ENCODE peak calls at places on chromosomes 7 and 10, in seven cellular contexts. O, P, V, K, N, T and J are unnamed samples.

GRCh38 chr10:132959296-132959961 is 17.1 kb upstream of the CFAP46 start:
- DNase-seq in O (no peak), P (no peak), V (no peak), K (no peak), N (no peak), T (no peak), J (no peak)

GRCh38 chr7:37445064-37445723 is 3.5 kb downstream of the ELMO1 start:
- DNase-seq in O (no peak), P (no peak), V (no peak), K (no peak), N (no peak), T (no peak), J (no peak)

GRCh38 chr10:114499120-114499519 is 94.8 kb upstream of the AFAP1L2 start:
- DNase-seq in O (no peak), P (no peak), V (no peak), K (no peak), N (no peak), T (no peak), J (no peak)

GRCh38 chr10:6035926-6036575 is 26.1 kb downstream of the IL2RA start:
- DNase-seq in O (no peak), P (no peak), V (no peak), K (no peak), N (no peak), T (no peak), J (no peak)

GRCh38 chr7:44633254-44634186 is 27.1 kb downstream of the OGDH start:
- DNase-seq in O (no peak), P (peak; percentile 80), V (no peak), K (peak; percentile 52), N (peak; percentile 97), T (peak; percentile 52), J (peak; percentile 52)

GRCh38 chr7:156438011-156438410 is 202.6 kb upstream of the RNF32 start:
- DNase-seq in O (no peak), P (no peak), V (no peak), K (no peak), N (no peak), T (no peak), J (no peak)

GRCh38 chr10:17216217-17216900 is 11.7 kb upstream of the VIM start:
- DNase-seq in O (no peak), P (peak; percentile 58), V (no peak), K (no peak), N (peak; percentile 98), T (no peak), J (no peak)

GRCh38 chr10:6738464-6738824 is 158.4 kb upstream of the PRKCQ start:
- DNase-seq in O (no peak), P (no peak), V (no peak), K (no peak), N (peak; percentile 33), T (no peak), J (no peak)

GRCh38 chr7:100965723-100966541 is 3.4 kb upstream of the MUC12 start:
- DNase-seq in O (no peak), P (no peak), V (peak; percentile 62), K (peak; percentile 91), N (no peak), T (peak; percentile 68), J (peak; percentile 89)

GRCh38 chr10:48249004-48249762 is 25.3 kb downstream of the FRMPD2 start:
- DNase-seq in O (no peak), P (no peak), V (no peak), K (no peak), N (no peak), T (no peak), J (no peak)

GRCh38 chr7:140635345-140635744 is 5.3 kb downstream of the DENND2A start:
- DNase-seq in O (no peak), P (no peak), V (no peak), K (no peak), N (no peak), T (peak; percentile 33), J (no peak)

GRCh38 chr10:51768886-51769285 is 69.5 kb upstream of the CSTF2T start:
- DNase-seq in O (no peak), P (no peak), V (no peak), K (no peak), N (no peak), T (no peak), J (no peak)

GRCh38 chr7:35875292-35875691 is 74.4 kb downstream of the SEPTIN7 start:
- DNase-seq in O (no peak), P (no peak), V (no peak), K (no peak), N (peak; percentile 54), T (no peak), J (no peak)

GRCh38 chr7:111025013-111025412 is 65.9 kb upstream of the LRRN3 start:
- DNase-seq in O (no peak), P (no peak), V (peak; percentile 9), K (no peak), N (no peak), T (no peak), J (no peak)

GRCh38 chr10:102633282-102633681 is 11.0 kb upstream of the TRIM8 start:
- DNase-seq in O (peak; percentile 34), P (no peak), V (no peak), K (no peak), N (peak; percentile 81), T (no peak), J (peak; percentile 24)

GRCh38 chr10:107230854-107231253 is 66.3 kb upstream of the SORCS1 start:
- DNase-seq in O (no peak), P (no peak), V (no peak), K (no peak), N (no peak), T (no peak), J (no peak)

GRCh38 chr7:40673285-40673684 is 538.5 kb downstream of the SUGCT start:
- DNase-seq in O (no peak), P (no peak), V (no peak), K (no peak), N (peak; percentile 93), T (no peak), J (no peak)

GRCh38 chr10:73967022-73967429 is 30.9 kb upstream of the VCL start:
- DNase-seq in O (no peak), P (no peak), V (no peak), K (no peak), N (no peak), T (no peak), J (no peak)

GRCh38 chr7:98211676-98212531 is 665 bp downstream of the BHLHA15 start:
- DNase-seq in O (no peak), P (no peak), V (no peak), K (peak; percentile 18), N (no peak), T (no peak), J (peak; percentile 54)

GRCh38 chr10:87550741-87551140 is 46.0 kb downstream of the MINPP1 start:
- DNase-seq in O (no peak), P (no peak), V (no peak), K (no peak), N (no peak), T (no peak), J (no peak)

GRCh38 chr10:72665925-72666324 is 26.0 kb upstream of the MCU start:
- DNase-seq in O (no peak), P (no peak), V (no peak), K (no peak), N (peak; percentile 51), T (no peak), J (no peak)

GRCh38 chr7:7054252-7054830 is 128.0 kb upstream of the C1GALT1 start:
- DNase-seq in O (no peak), P (no peak), V (no peak), K (no peak), N (no peak), T (no peak), J (no peak)

GRCh38 chr10:110725809-110726641 is 81.9 kb downstream of the RBM20 start:
- DNase-seq in O (no peak), P (no peak), V (no peak), K (no peak), N (peak; percentile 37), T (peak; percentile 34), J (no peak)

GRCh38 chr7:24705481-24705954 is 51.7 kb downstream of the GSDME start:
- DNase-seq in O (no peak), P (no peak), V (no peak), K (no peak), N (no peak), T (no peak), J (no peak)
- H3K4me1 ChIP-seq in O (peaks cover 18% of the 10 kb centered on the region), P (no peaks in the 10 kb centered on the region), V (no peaks in the 10 kb centered on the region), K (no peaks in the 10 kb centered on the region), N (peaks cover 37% of the 10 kb centered on the region), T (peaks cover 2% of the 10 kb centered on the region), J (no peaks in the 10 kb centered on the region)

DNA sequence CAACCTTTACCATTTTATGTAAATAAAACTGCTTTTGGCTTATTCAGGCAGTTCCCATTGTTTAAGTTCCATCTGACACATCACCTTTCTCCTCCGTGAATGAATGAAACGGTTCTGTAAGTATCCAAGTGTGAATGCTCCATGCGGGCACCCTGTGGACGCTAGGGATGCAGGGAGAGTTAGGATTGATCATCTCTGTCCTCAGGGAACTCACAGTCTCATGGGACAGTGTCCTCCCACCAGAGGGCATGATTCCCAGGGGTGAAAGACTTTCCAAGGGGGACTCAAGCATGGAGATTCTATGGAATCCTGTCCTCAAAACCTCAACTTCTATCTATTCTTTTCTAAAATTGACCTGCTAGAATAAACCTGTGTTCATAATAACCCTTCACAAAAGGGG is 98.8 kb downstream of the HECW1 start:
- DNase-seq in O (no peak), P (no peak), V (no peak), K (no peak), N (no peak), T (no peak), J (no peak)
- TF ChIP-seq CTCF in O (no peak), P (no peak), V (no peak), K (no peak), N (no peak), T (no peak), J (no peak)

DNA sequence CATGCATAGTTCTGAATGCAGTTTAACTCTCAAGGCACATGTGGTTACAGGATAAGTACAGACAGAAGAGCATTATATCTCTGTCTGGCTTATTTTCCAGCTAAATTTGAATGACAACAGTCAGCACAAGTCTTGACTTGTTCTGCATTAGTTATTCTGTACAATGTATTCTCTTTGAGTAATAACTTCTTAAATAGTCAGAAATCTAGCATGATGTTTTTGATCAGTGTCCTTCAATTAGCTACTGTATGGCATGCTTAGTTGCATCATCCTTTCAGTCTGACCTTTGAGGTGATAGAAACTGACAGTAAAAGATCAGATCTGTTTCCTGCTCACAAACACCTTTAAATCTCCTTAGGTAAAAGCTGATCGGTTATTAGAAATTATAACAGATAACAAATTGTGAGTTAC is 118.1 kb downstream of the ARL4A start:
- DNase-seq in O (no peak), P (no peak), V (no peak), K (no peak), N (no peak), T (no peak), J (no peak)
- H3K4me3 ChIP-seq in O (no peak overlapping the region), P (no peak overlapping the region), V (no peak overlapping the region), K (no peak overlapping the region), N (no peak overlapping the region), T (no peak overlapping the region), J (no peak overlapping the region)

DNA sequence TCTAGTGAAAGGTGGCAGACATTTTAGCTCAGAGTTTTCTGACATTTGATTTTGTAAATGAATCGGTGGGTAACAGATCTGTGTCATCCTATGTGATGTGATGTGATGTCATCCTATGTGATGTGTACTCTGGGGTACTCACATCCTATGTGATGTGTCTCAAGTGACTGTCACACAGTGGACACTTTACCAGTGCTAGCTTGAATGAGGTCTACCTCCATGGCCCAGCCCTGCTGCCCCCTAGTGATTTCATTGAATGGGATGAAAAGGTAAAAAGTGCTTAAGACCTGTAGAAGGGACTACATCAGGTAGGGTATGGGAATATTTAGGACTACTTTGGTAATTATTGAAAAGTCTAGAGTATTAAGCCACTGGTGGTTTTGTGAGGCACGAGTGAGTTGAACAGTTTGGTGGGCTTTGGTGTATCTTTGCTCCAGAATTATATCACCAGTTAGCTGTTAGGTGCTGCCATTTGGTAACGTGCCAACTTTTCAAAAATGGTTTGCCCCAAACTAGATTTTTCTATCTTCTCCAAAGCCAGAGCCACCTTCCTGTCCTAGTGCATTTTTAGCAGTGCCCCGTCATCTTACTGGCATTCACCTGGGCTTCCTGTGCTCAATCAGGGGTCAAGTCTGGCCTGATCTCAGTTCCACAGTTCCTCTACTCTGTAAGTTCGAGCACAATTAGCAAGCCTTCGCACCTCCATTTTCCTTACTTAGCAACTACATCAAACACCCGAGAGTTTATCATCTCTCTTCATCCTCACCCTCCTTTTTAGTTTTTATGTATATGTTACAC is 9.7 kb downstream of the EIF4H start:
- DNase-seq in O (no peak), P (no peak), V (no peak), K (no peak), N (no peak), T (no peak), J (no peak)
- H3K4me1 ChIP-seq in O (peaks cover 45% of the 10 kb centered on the region), P (peaks cover 25% of the 10 kb centered on the region), V (peaks cover 74% of the 10 kb centered on the region), K (peaks cover 71% of the 10 kb centered on the region), N (peaks cover 31% of the 10 kb centered on the region), T (peaks cover 19% of the 10 kb centered on the region), J (peaks cover 69% of the 10 kb centered on the region)